ENCODE peak calls at places on chromosome 14, in eight cellular contexts. A, T, K, G, Q, O, U and X are unnamed samples.

GRCh38 chr14:99187858-99188257 is 84.1 kb downstream of the BCL11B start:
- DNase-seq in G (no peak), T (no peak), U (no peak), K (no peak), A (no peak), O (no peak), Q (no peak), X (no peak)

GRCh38 chr14:90534091-90534837 is 137.4 kb downstream of the CALM1 start:
- DNase-seq in A (no peak), Q (peak), G (no peak), O (peak), U (no peak), K (peak), T (peak), X (no peak)

GRCh38 chr14:62027958-62028357 is 265.7 kb downstream of the SNAPC1 start:
- DNase-seq in K (no peak), O (no peak), A (no peak), G (no peak), U (no peak), T (no peak), Q (no peak), X (no peak)

GRCh38 chr14:95314609-95315008 is 5.1 kb downstream of the CLMN start:
- DNase-seq in G (peak), K (no peak), O (no peak), Q (no peak), A (no peak), T (no peak), U (peak), X (no peak)

GRCh38 chr14:60723218-60724079 is 702 bp downstream of the SIX4 start:
- DNase-seq in U (peak), K (peak), Q (peak), O (peak), A (peak), T (peak), G (peak), X (no peak)

GRCh38 chr14:59998575-59998974 is 78.6 kb downstream of the LRRC9 start:
- DNase-seq in A (no peak), Q (no peak), T (no peak), K (no peak), O (no peak), G (no peak), U (no peak), X (no peak)

GRCh38 chr14:90780519-90780918 is 35.7 kb downstream of the TTC7B start:
- DNase-seq in T (no peak), U (no peak), G (no peak), O (no peak), A (no peak), K (no peak), Q (no peak), X (no peak)

GRCh38 chr14:67515386-67516079 is 17.6 kb upstream of the PLEKHH1 start:
- DNase-seq in O (no peak), A (no peak), T (peak), K (no peak), G (no peak), U (peak), Q (no peak), X (no peak)

GRCh38 chr14:99234982-99235491 is 37.0 kb downstream of the BCL11B start:
- DNase-seq in K (no peak), A (no peak), U (no peak), G (no peak), O (no peak), Q (no peak), T (no peak), X (no peak)

GRCh38 chr14:85468815-85469214 is 61.1 kb upstream of the FLRT2 start:
- DNase-seq in U (no peak), A (no peak), O (no peak), K (no peak), Q (no peak), T (no peak), G (no peak), X (no peak)

GRCh38 chr14:68794856-68795601 is 2.2 kb upstream of the ZFP36L1 start:
- DNase-seq in U (no peak), Q (peak), T (peak), G (peak), A (peak), K (peak), O (no peak), X (no peak)

GRCh38 chr14:67633451-67634154 is 13.9 kb downstream of the ARG2 start:
- DNase-seq in U (no peak), A (no peak), T (no peak), K (no peak), G (no peak), Q (no peak), O (no peak), X (no peak)

GRCh38 chr14:80681651-80682050 is 259.9 kb downstream of the CEP128 start:
- DNase-seq in Q (no peak), O (no peak), G (no peak), A (no peak), U (no peak), K (no peak), T (no peak), X (no peak)

GRCh38 chr14:100203962-100204834 is 34.7 kb upstream of the YY1 start:
- DNase-seq in G (peak), K (peak), Q (no peak), A (no peak), O (no peak), T (peak), U (no peak), X (peak)

GRCh38 chr14:31265701-31266398 is 58.3 kb upstream of the HECTD1 start:
- DNase-seq in U (no peak), Q (peak), O (no peak), K (no peak), G (peak), A (no peak), T (no peak), X (no peak)

GRCh38 chr14:52086755-52087154 is 17.9 kb upstream of the NID2 start:
- DNase-seq in Q (peak), G (peak), U (no peak), O (no peak), A (no peak), T (no peak), K (peak), X (no peak)

GRCh38 chr14:105487449-105487985 is 831 bp downstream of the CRIP1 start:
- DNase-seq in K (no peak), G (no peak), O (peak), Q (no peak), A (no peak), T (no peak), U (no peak), X (no peak)

GRCh38 chr14:53127151-53127550 is 26.0 kb downstream of the DDHD1 start:
- DNase-seq in K (no peak), O (no peak), T (no peak), G (no peak), Q (no peak), U (no peak), A (no peak), X (no peak)

GRCh38 chr14:53126705-53127104 is 26.4 kb downstream of the DDHD1 start:
- DNase-seq in G (peak), K (no peak), A (no peak), O (no peak), U (no peak), T (no peak), Q (no peak), X (no peak)

GRCh38 chr14:53128706-53129105 is 24.4 kb downstream of the DDHD1 start:
- DNase-seq in T (no peak), O (no peak), G (no peak), K (no peak), Q (no peak), A (no peak), U (no peak), X (no peak)

GRCh38 chr14:53128303-53128702 is 24.8 kb downstream of the DDHD1 start:
- DNase-seq in A (no peak), G (no peak), Q (no peak), K (no peak), T (no peak), O (no peak), U (no peak), X (no peak)

GRCh38 chr14:53127832-53128231 is 25.3 kb downstream of the DDHD1 start:
- DNase-seq in K (no peak), U (no peak), G (no peak), T (no peak), O (no peak), A (no peak), Q (no peak), X (no peak)
- H3K4me3 ChIP-seq in K (no peak), U (no peak), G (no peak), T (no peak), O (no peak), A (no peak), Q (no peak), X (no peak)

DNA sequence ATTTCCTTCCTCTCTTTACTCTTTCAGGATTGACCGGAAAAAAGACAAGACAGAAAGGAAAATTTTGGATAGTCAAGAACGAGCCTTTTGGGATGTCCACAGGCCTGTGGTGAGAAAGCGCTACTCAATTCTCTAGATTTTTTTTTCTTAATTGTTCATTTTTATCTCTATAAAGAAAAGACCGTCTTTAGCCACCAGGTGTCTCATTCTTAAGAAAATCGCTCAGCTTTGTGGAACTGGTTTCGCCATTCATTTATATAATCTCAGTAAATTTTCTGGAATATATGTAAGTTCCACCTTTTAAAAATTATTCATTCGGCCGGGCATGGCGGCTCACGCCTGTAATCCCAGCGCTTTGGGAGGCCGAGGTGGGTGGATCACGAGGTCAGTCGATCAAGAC is 421.1 kb downstream of the DPF3 start:
- DNase-seq in K (peak), T (peak), G (peak), O (no peak), Q (no peak), A (no peak), U (no peak), X (peak)
- TF ChIP-seq CTCF in K (peak), T (no peak), G (peak), O (no peak), Q (no peak), A (no peak), U (no peak), X (peak)

GRCh38 chr14:49769171-49769570 is 1.2 kb downstream of the KLHDC2 start:
- DNase-seq in O (no peak), G (peak), K (peak), Q (peak), A (no peak), T (peak), U (no peak), X (no peak)

GRCh38 chr14:49769581-49770211 is 1.7 kb downstream of the KLHDC2 start:
- DNase-seq in Q (no peak), T (no peak), K (no peak), A (no peak), U (no peak), O (no peak), G (no peak), X (no peak)

GRCh38 chr14:49767473-49768300 is at the start of gene KLHDC2:
- DNase-seq in G (peak), O (peak), Q (peak), K (peak), A (peak), U (peak), T (peak), X (peak)

GRCh38 chr14:49768301-49769121 is 558 bp downstream of the KLHDC2 start:
- DNase-seq in K (peak), T (peak), Q (peak), U (peak), G (peak), O (peak), A (peak), X (no peak)

DNA sequence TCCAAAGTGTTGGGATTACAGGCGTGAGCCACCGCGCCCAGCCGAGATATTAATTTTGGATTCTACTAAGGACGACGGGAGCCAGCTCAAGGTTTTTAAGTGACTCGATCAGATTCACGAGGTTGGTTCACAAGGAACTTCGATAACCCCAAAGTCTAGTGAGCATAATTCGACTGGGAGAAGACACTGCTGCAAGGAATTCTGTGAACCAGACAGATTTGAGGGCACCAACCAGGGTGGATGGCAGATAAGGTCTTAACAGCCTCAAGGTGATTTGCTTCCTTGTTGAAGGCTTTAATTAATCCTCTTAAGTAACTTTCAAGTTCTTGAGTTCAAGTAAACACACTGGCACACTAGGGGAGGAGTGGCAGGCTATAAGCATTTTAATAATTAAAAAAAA is 1.1 kb upstream of the KLHDC2 start:
- DNase-seq in U (no peak), T (no peak), O (no peak), K (no peak), A (no peak), Q (no peak), G (peak), X (no peak)
- H3K4me3 ChIP-seq in U (peak), T (peak), O (peak), K (peak), A (peak), Q (peak), G (peak), X (peak)

DNA sequence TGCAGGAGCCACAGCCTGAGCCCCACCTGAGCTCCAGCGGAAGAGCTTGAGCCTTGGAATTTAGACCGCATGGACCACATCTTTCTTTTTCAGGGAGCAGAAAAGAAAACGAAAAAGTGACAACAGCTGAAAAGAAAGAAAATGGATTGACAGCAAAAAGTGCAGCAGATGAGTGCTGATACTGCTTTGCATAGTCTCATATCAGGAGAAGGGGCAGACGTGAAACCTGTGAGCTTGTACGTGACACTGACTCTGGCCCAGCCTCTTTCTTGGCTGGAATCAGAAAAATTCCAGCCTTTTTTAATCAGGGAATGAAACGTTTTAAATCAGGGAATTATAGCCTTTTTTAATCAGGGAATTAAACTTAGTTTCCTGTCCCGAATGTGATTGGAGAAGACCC is 1296.5 kb downstream of the TMEM121 start:
- DNase-seq in K (no peak), O (no peak), A (no peak), Q (no peak), G (no peak), T (no peak), U (no peak), X (no peak)
- TF ChIP-seq CTCF in K (no peak), O (no peak), A (no peak), Q (no peak), G (no peak), T (no peak), U (no peak), X (no peak)

DNA sequence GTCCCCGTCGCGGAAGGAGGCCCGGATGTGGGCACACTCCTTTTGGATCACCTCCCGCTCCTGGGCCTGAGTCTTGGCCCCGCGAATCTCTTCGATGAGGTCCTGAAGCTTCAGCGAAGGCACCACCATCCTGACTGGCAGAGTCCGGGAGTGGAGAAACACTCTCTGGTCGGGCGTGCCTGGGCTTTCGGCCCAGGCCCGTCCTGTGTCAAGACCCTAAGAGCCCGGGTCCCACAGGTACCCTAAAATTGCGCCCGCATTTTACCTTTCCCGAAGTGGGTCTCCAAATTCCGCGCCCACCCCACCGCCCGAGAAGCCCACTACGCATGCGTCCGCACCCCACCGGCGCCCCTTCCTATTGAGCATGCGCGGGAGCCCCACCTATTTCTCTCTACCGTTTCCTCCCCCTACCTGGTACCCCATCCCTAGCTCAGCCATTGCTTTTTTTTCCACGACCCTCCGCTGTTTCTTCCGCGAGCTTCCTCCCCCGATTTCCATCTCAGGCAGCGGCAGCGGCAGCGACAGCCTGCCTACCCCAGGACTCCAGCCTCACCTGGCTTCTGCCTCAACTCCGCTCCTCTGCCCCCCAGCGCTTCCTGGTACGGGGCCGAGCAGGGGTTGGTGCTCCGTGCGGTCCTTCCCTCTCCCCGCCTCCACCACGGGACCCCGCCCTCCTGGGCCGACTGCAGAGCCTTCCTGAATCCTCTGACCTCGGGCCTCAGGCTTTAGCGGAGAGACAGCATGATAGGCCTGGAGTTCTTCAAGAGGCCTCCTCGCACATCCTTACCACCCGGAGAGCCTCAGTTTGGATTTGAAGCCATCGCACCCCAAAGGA is at the start of gene AP1G2:
- DNase-seq in Q (peak), T (peak), U (peak), A (peak), G (peak), K (peak), O (peak), X (peak)
- H3K4me3 ChIP-seq in Q (peak), T (peak), U (peak), A (peak), G (peak), K (peak), O (peak), X (peak)

DNA sequence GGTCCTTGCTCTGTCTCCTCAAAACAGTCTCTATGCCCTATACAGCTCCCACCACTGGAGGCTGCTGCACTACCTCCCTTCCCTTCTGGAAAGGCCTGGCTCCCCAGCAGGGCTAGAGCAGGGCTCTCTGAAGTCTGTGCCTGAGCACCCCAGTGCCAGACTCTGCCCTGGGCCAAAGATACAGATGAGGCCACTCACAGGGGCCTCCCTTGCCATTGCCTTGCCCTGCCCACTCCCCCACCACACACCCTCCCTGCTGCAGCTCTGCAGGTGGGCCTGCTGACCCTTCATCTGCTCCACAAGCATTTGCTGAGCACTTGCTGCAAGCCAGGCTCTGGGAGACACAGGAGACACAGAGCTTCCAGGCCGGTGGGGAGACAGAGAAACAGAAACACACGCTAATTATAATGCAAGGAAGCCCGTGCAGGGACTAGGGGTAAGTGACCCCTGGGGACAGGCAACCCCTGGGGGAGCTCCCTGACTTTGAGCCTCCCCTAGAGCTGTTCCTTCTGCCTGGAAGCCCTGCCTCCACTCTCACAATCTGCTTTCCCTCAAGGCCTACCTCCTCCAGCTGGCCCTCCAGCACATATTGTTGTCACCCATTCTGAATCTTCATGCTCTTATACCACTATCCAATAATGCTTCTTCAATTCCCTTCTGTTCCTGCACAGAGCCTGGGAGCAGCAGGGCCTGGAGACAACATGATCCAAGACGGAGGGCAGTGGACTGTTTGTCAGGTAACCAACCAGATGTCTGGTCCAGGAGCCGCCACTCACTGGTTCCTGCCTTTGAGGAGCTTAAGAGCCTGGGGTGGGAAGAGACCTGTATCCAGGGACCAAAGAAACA is 32.6 kb upstream of the PNMA1 start:
- DNase-seq in T (no peak), K (no peak), U (no peak), G (no peak), A (no peak), Q (no peak), O (no peak), X (no peak)
- TF ChIP-seq CTCF in T (peak), K (peak), U (no peak), G (peak), A (no peak), Q (peak), O (no peak), X (no peak)